ENCODE peak calls at places on chromosomes 6 and 20, in seven cellular contexts. E is breast epithelium, V is HCT116, K is HepG2, L is GM12891, D is H1, W is stomach. X is an unnamed sample.

GRCh38 chr6:52664185-52664990 is 6.5 kb upstream of the TMEM14A start:
- DNase-seq in K (peak; percentile 97), W (peak; percentile 94), L (peak; percentile 83), D (peak; percentile 93), E (peak; percentile 84), V (peak; percentile 93), X (peak; percentile 91)

GRCh38 chr6:56570434-56571359 is 72.0 kb downstream of the DST start:
- DNase-seq in L (no peak), W (no peak), V (no peak), D (no peak), E (no peak), K (peak; percentile 60), X (no peak)

GRCh38 chr20:47691632-47692031 is 93.6 kb downstream of the SULF2 start:
- DNase-seq in L (no peak), D (no peak), V (no peak), K (no peak), W (no peak), E (no peak), X (no peak)

GRCh38 chr6:144007779-144008500 is at the start of gene PLAGL1:
- DNase-seq in D (no peak), V (peak; percentile 38), W (peak; percentile 68), E (no peak), K (peak; percentile 4), L (peak; percentile 35), X (peak; percentile 58)

GRCh38 chr6:138393871-138394783 is 9.9 kb upstream of the HEBP2 start:
- DNase-seq in W (no peak), D (no peak), K (no peak), V (no peak), E (no peak), L (no peak), X (no peak)

GRCh38 chr6:31952140-31952805 is 6.4 kb downstream of the CFB start:
- DNase-seq in V (no peak), W (peak; percentile 75), K (peak; percentile 71), L (no peak), E (no peak), D (no peak), X (peak; percentile 54)

GRCh38 chr6:9140181-9140580 is 704.8 kb upstream of the SLC35B3 start:
- DNase-seq in V (no peak), L (no peak), W (peak; percentile 57), D (no peak), E (peak; percentile 57), K (no peak), X (peak; percentile 62)

GRCh38 chr20:47304287-47304686 is 52.2 kb downstream of the ZMYND8 start:
- DNase-seq in L (no peak), W (peak; percentile 39), V (no peak), E (no peak), D (no peak), K (no peak), X (peak; percentile 68)

GRCh38 chr6:141744971-141745370 is 387.8 kb upstream of the GJE1 start:
- DNase-seq in D (no peak), L (no peak), W (no peak), E (no peak), V (no peak), K (no peak), X (no peak)

GRCh38 chr6:32664827-32665362 is 1.6 kb downstream of the HLA-DQB1 start:
- DNase-seq in K (no peak), E (no peak), V (no peak), D (no peak), L (no peak), W (peak; percentile 37), X (no peak)

GRCh38 chr6:52325695-52326471 is 36.1 kb upstream of the PAQR8 start:
- DNase-seq in K (peak; percentile 98), E (no peak), W (no peak), V (no peak), D (peak; percentile 38), L (no peak), X (no peak)

GRCh38 chr6:28648878-28649375 is 123.2 kb downstream of the GPX5 start:
- DNase-seq in L (no peak), V (no peak), K (no peak), E (no peak), W (no peak), D (no peak), X (no peak)

GRCh38 chr6:90103056-90103793 is 193.4 kb downstream of the BACH2 start:
- DNase-seq in V (no peak), E (no peak), D (no peak), K (peak; percentile 43), L (no peak), W (no peak), X (no peak)

GRCh38 chr6:19866199-19866872 is 29.2 kb downstream of the ID4 start:
- DNase-seq in E (no peak), V (no peak), D (no peak), K (no peak), W (no peak), L (no peak), X (no peak)

GRCh38 chr6:48318670-48319069 is 207.7 kb upstream of the PTCHD4 start:
- DNase-seq in L (no peak), E (no peak), D (no peak), V (no peak), W (no peak), K (no peak), X (no peak)

GRCh38 chr20:17825949-17826843 is 126.4 kb downstream of the BANF2 start:
- DNase-seq in D (no peak), W (no peak), E (no peak), L (peak; percentile 69), V (no peak), K (peak; percentile 44), X (no peak)

GRCh38 chr20:57657537-57658446 is 37.6 kb upstream of the ZBP1 start:
- DNase-seq in K (peak; percentile 47), E (peak; percentile 84), V (no peak), W (peak; percentile 70), D (no peak), L (peak; percentile 16), X (peak; percentile 91)

GRCh38 chr6:36977470-36977941 is 8.5 kb downstream of the MTCH1 start:
- DNase-seq in W (no peak), L (no peak), D (no peak), K (no peak), E (no peak), V (no peak), X (no peak)

GRCh38 chr6:158481612-158482473 is 78.0 kb upstream of the TMEM181 start:
- DNase-seq in L (no peak), V (peak; percentile 43), W (no peak), K (no peak), D (no peak), E (no peak), X (no peak)

GRCh38 chr6:17015551-17016381 is 86.1 kb upstream of the STMND1 start:
- DNase-seq in E (no peak), K (no peak), D (no peak), L (no peak), V (no peak), W (no peak), X (no peak)
- TF ChIP-seq POLR2AphosphoS5 in E (no peak), K (no peak), D (no peak), L (no peak), V (no peak), W (no peak), X (peak; percentile 14)

GRCh38 chr20:63693975-63694595 is 2.4 kb upstream of the TNFRSF6B start:
- DNase-seq in K (no peak), W (no peak), E (no peak), V (no peak), L (no peak), D (no peak), X (no peak)
- TF ChIP-seq POLR2A in K (peak; percentile 17), W (no peak), E (no peak), V (no peak), L (no peak), D (no peak), X (no peak)

GRCh38 chr20:1326031-1326930 is 2.7 kb downstream of the SDCBP2 start:
- DNase-seq in E (peak; percentile 4), V (no peak), D (no peak), L (no peak), W (no peak), K (no peak), X (no peak)

GRCh38 chr20:1327827-1328679 is 886 bp downstream of the SDCBP2 start:
- DNase-seq in K (peak; percentile 79), W (no peak), E (peak; percentile 17), L (no peak), V (no peak), D (no peak), X (no peak)

GRCh38 chr20:1325173-1326030 is 3.5 kb downstream of the SDCBP2 start:
- DNase-seq in E (peak; percentile 93), K (peak; percentile 97), W (peak; percentile 98), L (peak; percentile 93), D (peak; percentile 79), V (peak; percentile 88), X (peak; percentile 94)

GRCh38 chr20:1328680-1329330 is at the start of gene SDCBP2:
- DNase-seq in D (no peak), K (no peak), V (peak; percentile 23), E (peak; percentile 71), L (no peak), W (peak; percentile 89), X (peak; percentile 51)

GRCh38 chr20:1327241-1327653 is 1.7 kb downstream of the SDCBP2 start:
- DNase-seq in W (no peak), E (peak; percentile 18), K (no peak), V (no peak), D (no peak), L (no peak), X (no peak)
- TF ChIP-seq POLR2AphosphoS5 in W (no peak), E (no peak), K (no peak), V (no peak), D (peak; percentile 28), L (peak; percentile 20), X (no peak)

GRCh38 chr6:108844632-108845031 is 3.6 kb upstream of the ARMC2 start:
- DNase-seq in W (no peak), E (no peak), V (no peak), L (no peak), D (no peak), K (no peak), X (no peak)

GRCh38 chr6:108847738-108848115 is 495 bp upstream of the ARMC2 start:
- DNase-seq in L (no peak), V (no peak), W (no peak), K (no peak), D (no peak), E (no peak), X (no peak)

GRCh38 chr6:108850669-108851467 is 2.6 kb downstream of the ARMC2 start:
- DNase-seq in L (no peak), E (no peak), D (no peak), W (no peak), V (no peak), K (peak; percentile 15), X (no peak)

GRCh38 chr6:108846628-108847027 is 1.6 kb upstream of the ARMC2 start:
- DNase-seq in W (no peak), K (no peak), V (no peak), D (no peak), L (no peak), E (no peak), X (no peak)

GRCh38 chr6:108848116-108848868 is at the start of gene ARMC2:
- DNase-seq in E (peak; percentile 80), L (peak; percentile 76), K (peak; percentile 74), D (peak; percentile 73), V (peak; percentile 78), W (peak; percentile 94), X (peak; percentile 79)
- TF ChIP-seq POLR2A in E (peak; percentile 43), L (no peak), K (peak; percentile 95), D (no peak), V (peak; percentile 83), W (no peak), X (peak; percentile 61)

DNA sequence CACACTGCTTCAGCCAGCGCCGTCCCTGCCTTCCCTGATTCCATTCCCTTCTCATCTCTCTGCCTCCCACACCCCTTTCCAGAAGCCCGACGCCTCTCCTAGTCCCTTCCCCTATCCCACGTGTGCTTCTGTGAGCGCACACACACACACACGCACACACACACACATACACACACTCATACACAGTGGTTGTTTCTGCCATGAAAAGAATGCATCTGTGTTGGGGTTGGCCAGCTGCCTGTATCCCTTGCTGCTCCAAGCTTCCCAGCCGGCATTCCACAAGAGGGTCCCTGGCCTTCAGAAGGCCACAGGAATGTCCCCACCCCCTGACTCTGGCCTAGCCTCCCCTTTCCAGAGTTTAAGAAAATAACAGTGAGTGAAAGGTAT is 51.7 kb downstream of the MOCS1 start:
- DNase-seq in W (no peak), D (no peak), L (no peak), E (no peak), V (no peak), K (peak; percentile 58), X (no peak)
- TF ChIP-seq POLR2AphosphoS5 in W (no peak), D (no peak), L (no peak), E (no peak), V (no peak), K (no peak), X (no peak)